ENCODE peak calls at places on chromosomes 4 and X, in eight cellular contexts. D, A, W, K, G, C, R and H are unnamed samples. For H3K9me3, the result is how much of the 10 kb centered on the place peaks cover.

GRCh38 chr4:78754872-78755271 is 21.3 kb upstream of the BMP2K start:
- DNase-seq in D (no peak), A (no peak), W (no peak), K (no peak), G (no peak), C (no peak), R (no peak), H (no peak)

GRCh38 chr4:24473309-24473721 is 111.0 kb downstream of the DHX15 start:
- DNase-seq in D (peak), A (peak), W (peak), K (no peak), G (peak), C (peak), R (peak), H (peak)

GRCh38 chr4:56768772-56769171 is 52.7 kb downstream of the SPINK2 start:
- DNase-seq in D (no peak), A (no peak), W (no peak), K (no peak), G (no peak), C (no peak), R (peak), H (no peak)

GRCh38 chr4:28822163-28822562 is 1898.0 kb upstream of the PCDH7 start:
- DNase-seq in D (no peak), A (no peak), W (peak), K (no peak), G (no peak), C (no peak), R (no peak), H (no peak)

GRCh38 chr4:55435136-55435535 is 39.4 kb downstream of the TMEM165 start:
- DNase-seq in D (no peak), A (no peak), W (peak), K (no peak), G (no peak), C (peak), R (peak), H (peak)

GRCh38 chr4:46648088-46648744 is 258.3 kb upstream of the GABRA2 start:
- DNase-seq in D (peak), A (peak), W (peak), K (no peak), G (peak), C (peak), R (peak), H (peak)

GRCh38 chr4:184544711-184545409 is 70.5 kb upstream of the IRF2 start:
- DNase-seq in D (no peak), A (no peak), W (no peak), K (no peak), G (no peak), C (no peak), R (no peak), H (peak)

GRCh38 chr4:113683143-113683542 is 78.4 kb downstream of the CAMK2D start:
- DNase-seq in D (peak), A (peak), W (no peak), K (no peak), G (no peak), C (no peak), R (no peak), H (no peak)

GRCh38 chrX:47093248-47093647 is 15.0 kb downstream of the RGN start:
- DNase-seq in D (peak), A (peak), W (peak), K (peak), G (peak), C (peak), R (peak), H (peak)

GRCh38 chrX:119708936-119709335 is 16.0 kb upstream of the SEPTIN6 start:
- DNase-seq in D (no peak), A (no peak), W (no peak), K (no peak), G (no peak), C (no peak), R (no peak), H (peak)

GRCh38 chr4:134906404-134907023 is 704.9 kb upstream of the PABPC4L start:
- DNase-seq in D (peak), A (no peak), W (peak), K (no peak), G (peak), C (peak), R (peak), H (no peak)

GRCh38 chrX:151880895-151881294 is 31.8 kb upstream of the MAGEA4 start:
- DNase-seq in D (no peak), A (no peak), W (no peak), K (no peak), G (no peak), C (no peak), R (no peak), H (no peak)

GRCh38 chr4:33262809-33263208 is 2542.6 kb downstream of the PCDH7 start:
- DNase-seq in D (no peak), A (no peak), W (no peak), K (no peak), G (no peak), C (peak), R (no peak), H (peak)

DNA sequence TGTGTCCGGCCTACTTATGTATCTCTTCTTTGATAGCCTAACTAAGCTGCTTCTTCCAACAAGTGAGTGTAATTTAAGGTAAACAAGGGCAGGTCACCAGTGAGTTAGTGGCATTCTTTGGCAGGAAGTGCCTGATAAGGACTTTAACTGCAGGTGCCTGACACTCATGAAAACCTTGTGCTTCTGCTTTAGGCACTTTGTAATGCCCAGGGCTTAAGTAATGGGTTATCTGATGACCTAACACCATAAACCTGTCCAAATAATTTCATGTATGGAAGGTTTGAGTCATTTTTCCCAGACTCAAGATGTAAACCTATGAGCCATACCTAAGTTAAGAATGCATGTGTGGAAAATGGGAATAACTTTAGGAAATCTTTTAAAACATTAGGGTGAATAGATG is 43.0 kb downstream of the BCOR start:
- DNase-seq in D (no peak), A (no peak), W (no peak), K (no peak), G (no peak), C (peak), R (peak), H (no peak)
- H3K9me3 ChIP-seq in D (under half), A (under half), W (under half), K (under half), G (under half), C (under half), R (under half), H (under half)

GRCh38 chr4:8847764-8848163 is 23.9 kb downstream of the HMX1 start:
- DNase-seq in D (no peak), A (no peak), W (peak), K (peak), G (peak), C (no peak), R (no peak), H (no peak)
- TF ChIP-seq EZH2phosphoT487 in D (no peak), A (no peak), W (no peak), K (no peak), G (no peak), C (no peak), R (no peak), H (no peak)

GRCh38 chrX:13719192-13719856 is 15.1 kb downstream of the TRAPPC2 start:
- DNase-seq in D (no peak), A (no peak), W (no peak), K (no peak), G (no peak), C (no peak), R (no peak), H (no peak)
- H3K27ac ChIP-seq in D (no peak), A (no peak), W (no peak), K (no peak), G (no peak), C (no peak), R (peak), H (peak)

GRCh38 chr4:159762672-159763071 is 659.8 kb downstream of the RAPGEF2 start:
- DNase-seq in D (no peak), A (no peak), W (no peak), K (no peak), G (no peak), C (no peak), R (no peak), H (no peak)

GRCh38 chr4:159758061-159758460 is 655.2 kb downstream of the RAPGEF2 start:
- DNase-seq in D (no peak), A (no peak), W (no peak), K (no peak), G (no peak), C (no peak), R (no peak), H (no peak)

GRCh38 chr4:159757471-159757870 is 654.6 kb downstream of the RAPGEF2 start:
- DNase-seq in D (no peak), A (no peak), W (no peak), K (no peak), G (no peak), C (no peak), R (no peak), H (no peak)
- H3K9me3 ChIP-seq in D (under half), A (under half), W (under half), K (under half), G (under half), C (under half), R (under half), H (under half)

DNA sequence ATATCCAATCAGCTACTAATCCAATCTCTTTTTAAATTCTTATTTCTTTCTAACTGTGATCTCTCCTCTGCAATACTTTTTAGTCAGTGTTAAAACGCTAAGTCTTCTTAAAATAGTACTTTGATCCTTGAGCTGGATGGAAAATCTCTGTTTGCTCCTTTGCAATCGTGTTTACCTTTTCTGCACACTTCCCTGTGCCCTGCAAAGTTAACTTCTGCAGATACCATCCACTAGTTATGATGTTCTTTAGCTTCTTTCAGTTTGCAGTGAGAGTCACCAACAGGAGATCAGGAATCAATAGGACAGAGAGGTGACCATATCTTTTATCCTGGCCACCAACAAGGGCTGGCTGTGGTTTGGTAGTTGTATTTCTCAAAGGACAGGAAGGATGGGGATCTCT is 391.5 kb downstream of the GASK1B start:
- DNase-seq in D (no peak), A (no peak), W (no peak), K (no peak), G (no peak), C (no peak), R (no peak), H (no peak)
- TF ChIP-seq EZH2phosphoT487 in D (no peak), A (no peak), W (no peak), K (no peak), G (no peak), C (no peak), R (no peak), H (no peak)

GRCh38 chr4:142549726-142550463 is 296.2 kb downstream of the INPP4B start:
- DNase-seq in D (no peak), A (no peak), W (no peak), K (peak), G (no peak), C (peak), R (peak), H (peak)
- H3K27ac ChIP-seq in D (no peak), A (no peak), W (no peak), K (peak), G (peak), C (peak), R (peak), H (peak)

DNA sequence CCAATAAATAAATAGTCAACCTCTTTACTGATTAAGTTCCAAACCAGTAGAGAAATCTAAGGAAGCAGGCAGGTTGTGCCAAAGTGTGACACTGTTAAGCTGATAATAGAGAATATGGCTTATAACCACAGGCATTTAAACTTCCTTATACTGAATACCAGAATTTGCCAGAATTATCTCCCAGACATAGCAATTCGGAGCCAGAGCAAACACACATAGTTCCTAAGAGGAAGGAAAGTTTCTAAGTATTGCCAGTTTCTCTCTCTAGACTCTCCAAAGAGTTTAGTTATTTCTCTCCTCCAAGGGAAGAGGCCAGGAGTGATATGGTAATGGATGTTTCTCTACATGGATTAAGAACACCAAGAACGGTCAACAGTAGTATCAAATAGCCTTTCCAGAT is 191.7 kb upstream of the CPEB2 start:
- DNase-seq in D (no peak), A (no peak), W (no peak), K (no peak), G (no peak), C (no peak), R (no peak), H (no peak)
- H3K9me3 ChIP-seq in D (under half), A (under half), W (under half), K (under half), G (under half), C (under half), R (under half), H (under half)

GRCh38 chr4:173121044-173121685 is 47.4 kb upstream of the GALNT7 start:
- DNase-seq in D (peak), A (peak), W (peak), K (no peak), G (no peak), C (peak), R (peak), H (peak)
- TF ChIP-seq EZH2phosphoT487 in D (no peak), A (no peak), W (no peak), K (no peak), G (no peak), C (no peak), R (no peak), H (no peak)

GRCh38 chrX:110119480-110119879 is 116.6 kb downstream of the TMEM164 start:
- DNase-seq in D (no peak), A (no peak), W (no peak), K (no peak), G (no peak), C (no peak), R (no peak), H (no peak)
- H3K27ac ChIP-seq in D (no peak), A (no peak), W (no peak), K (no peak), G (no peak), C (no peak), R (no peak), H (no peak)